ENCODE peak calls at places on chromosomes 13 and 19, in eight cellular contexts. T is DND-41, Z is cardiac fibroblast, K is mammary epithelial cell, F is ascending aorta, N is Peyer's patch, G is lower leg skin, W is GM12865. O is an unnamed sample.

GRCh38 chr13:73767747-73768315 is 366.4 kb downstream of the KLF12 start:
- DNase-seq in K (no peak), F (no peak), T (peak; percentile 29), W (peak; percentile 28), Z (peak; percentile 17), G (no peak), N (no peak), O (peak; percentile 16)

GRCh38 chr19:56720281-56720680 is 48.7 kb upstream of the ZNF835 start:
- DNase-seq in G (no peak), F (no peak), N (no peak), K (no peak), T (no peak), Z (peak; percentile 1), W (no peak), O (no peak)

GRCh38 chr19:12668937-12669271 is 2.3 kb downstream of the WDR83 start:
- DNase-seq in G (peak; percentile 62), Z (peak; percentile 57), W (peak; percentile 66), K (peak; percentile 67), F (no peak), N (no peak), T (peak; percentile 57), O (peak; percentile 62)

GRCh38 chr13:98909016-98909415 is 68.8 kb downstream of the DOCK9 start:
- DNase-seq in F (no peak), W (no peak), N (no peak), T (no peak), G (no peak), K (peak; percentile 85), Z (peak; percentile 75), O (peak; percentile 11)

GRCh38 chr13:38430761-38431160 is 81.1 kb downstream of the UFM1 start:
- DNase-seq in K (no peak), T (no peak), G (no peak), Z (no peak), N (no peak), F (no peak), W (no peak), O (no peak)

GRCh38 chr19:32397736-32398135 is 7.8 kb upstream of the DPY19L3 start:
- DNase-seq in G (no peak), K (peak; percentile 26), F (no peak), T (no peak), N (no peak), Z (peak; percentile 82), W (no peak), O (peak; percentile 53)

GRCh38 chr13:31793246-31793645 is 53.9 kb downstream of the RXFP2 start:
- DNase-seq in Z (peak; percentile 60), G (no peak), F (no peak), W (no peak), K (peak; percentile 6), T (no peak), N (no peak), O (no peak)

GRCh38 chr13:36959438-36960116 is 39.5 kb upstream of the SMAD9 start:
- DNase-seq in G (no peak), N (no peak), K (no peak), Z (no peak), F (no peak), W (no peak), T (no peak), O (no peak)

GRCh38 chr19:10580979-10581631 is 6.0 kb downstream of the AP1M2 start:
- DNase-seq in Z (peak; percentile 96), W (peak; percentile 97), N (peak; percentile 89), K (peak; percentile 73), F (peak; percentile 60), T (peak; percentile 90), G (peak; percentile 89), O (peak; percentile 89)

GRCh38 chr19:6714749-6715555 is 5.5 kb downstream of the C3 start:
- DNase-seq in Z (no peak), T (no peak), N (no peak), K (no peak), G (no peak), F (no peak), W (no peak), O (no peak)

GRCh38 chr19:18802354-18802753 is 11.2 kb upstream of the COMP start:
- DNase-seq in G (no peak), Z (no peak), T (peak; percentile 28), N (no peak), K (no peak), W (no peak), F (no peak), O (no peak)

GRCh38 chr19:43101950-43102349 is 19.4 kb upstream of the PSG2 start:
- DNase-seq in F (no peak), Z (no peak), W (no peak), K (no peak), T (no peak), N (no peak), G (no peak), O (no peak)

GRCh38 chr19:1121395-1121794 is 17.6 kb downstream of the GPX4 start:
- DNase-seq in F (no peak), W (no peak), G (no peak), K (no peak), T (no peak), Z (no peak), N (no peak), O (no peak)

GRCh38 chr13:45162821-45163220 is 38.0 kb downstream of the KCTD4 start:
- DNase-seq in G (no peak), N (no peak), F (no peak), K (peak; percentile 87), T (no peak), W (no peak), Z (peak; percentile 92), O (peak; percentile 92)

GRCh38 chr13:79654520-79654919 is 173.6 kb downstream of the NDFIP2 start:
- DNase-seq in W (no peak), F (no peak), T (no peak), G (no peak), K (peak; percentile 12), Z (no peak), N (no peak), O (no peak)

GRCh38 chr13:76632388-76633044 is 253.7 kb downstream of the KCTD12 start:
- DNase-seq in Z (no peak), T (no peak), W (peak; percentile 36), F (no peak), K (no peak), N (no peak), G (no peak), O (peak; percentile 36)

GRCh38 chr13:31209172-31209818 is 9.5 kb downstream of the B3GLCT start:
- DNase-seq in Z (peak; percentile 48), G (peak; percentile 25), F (no peak), N (no peak), T (no peak), K (no peak), W (no peak), O (no peak)

GRCh38 chr13:107865643-107866006 is 349.7 kb downstream of the LIG4 start:
- DNase-seq in F (no peak), Z (no peak), T (no peak), N (no peak), G (no peak), K (no peak), W (no peak), O (no peak)

GRCh38 chr13:23868521-23868920 is 20.7 kb downstream of the MIPEP start:
- DNase-seq in Z (peak; percentile 93), T (no peak), G (no peak), W (no peak), F (no peak), N (no peak), K (peak; percentile 84), O (peak; percentile 75)

DNA sequence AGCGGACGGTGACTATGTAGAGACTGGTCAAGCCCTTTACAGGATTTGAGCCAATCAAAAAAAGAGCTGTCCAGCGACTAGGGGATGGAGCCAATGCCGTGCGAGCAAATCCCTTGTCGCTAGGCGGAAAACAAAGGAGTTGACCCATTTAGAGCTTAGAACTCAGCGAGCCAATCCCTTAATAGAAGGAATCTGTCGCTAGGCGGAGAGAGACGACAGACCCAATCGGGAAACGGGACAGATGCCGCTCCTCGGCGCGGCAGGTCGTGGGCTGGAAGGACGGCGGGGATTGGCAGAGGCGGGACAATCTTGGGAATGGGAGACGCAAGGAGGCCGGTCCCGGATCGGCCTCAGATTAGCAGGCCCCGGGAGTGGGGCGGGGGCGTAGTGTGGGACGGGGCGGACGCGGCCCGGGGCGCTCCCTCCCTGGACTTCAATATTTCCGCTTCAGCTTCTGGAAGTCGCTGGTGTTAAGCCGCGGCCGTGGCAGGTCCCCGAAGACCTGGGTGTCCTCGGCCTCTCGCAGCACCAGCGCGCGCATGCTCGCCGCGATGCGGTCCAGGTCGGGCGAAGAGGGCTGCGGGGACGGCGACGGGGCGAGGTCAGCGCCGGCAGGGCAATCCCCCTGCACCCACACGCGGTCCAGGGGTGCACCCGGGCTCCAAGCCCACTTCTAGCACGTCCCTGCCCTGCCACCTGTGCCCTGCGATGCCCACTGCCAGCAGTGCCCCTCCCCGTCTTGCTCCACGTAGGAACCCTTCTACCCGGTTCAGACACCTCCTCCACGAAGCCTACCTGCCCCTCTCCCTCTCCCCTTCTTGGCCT is 2.3 kb upstream of the PNKP start:
- DNase-seq in G (peak; percentile 98), F (peak; percentile 95), W (peak; percentile 99), Z (peak; percentile 100), K (peak; percentile 100), T (peak; percentile 97), N (peak; percentile 98), O (peak; percentile 100)
- TF ChIP-seq CTCF in G (no peak), F (no peak), W (no peak), Z (no peak), K (no peak), T (no peak), N (peak; percentile 33), O (no peak)

GRCh38 chr19:44525721-44526430 is 3.6 kb downstream of the CEACAM20 start:
- DNase-seq in N (no peak), W (no peak), G (no peak), K (no peak), Z (no peak), T (no peak), F (no peak), O (no peak)
- TF ChIP-seq CTCF in N (no peak), W (no peak), G (no peak), K (no peak), Z (no peak), T (peak; percentile 9), F (no peak), O (no peak)

GRCh38 chr13:112892759-112893569 is 76.0 kb upstream of the MCF2L start:
- DNase-seq in K (no peak), F (no peak), Z (no peak), G (no peak), N (no peak), W (no peak), T (no peak), O (no peak)

GRCh38 chr13:112895521-112896465 is 73.2 kb upstream of the MCF2L start:
- DNase-seq in K (no peak), F (no peak), G (no peak), N (peak; percentile 43), W (no peak), T (no peak), Z (no peak), O (no peak)

GRCh38 chr13:112894673-112895481 is 74.1 kb upstream of the MCF2L start:
- DNase-seq in T (no peak), Z (no peak), W (no peak), N (peak; percentile 48), K (no peak), G (no peak), F (no peak), O (no peak)

GRCh38 chr13:112894423-112894672 is 74.7 kb upstream of the MCF2L start:
- DNase-seq in Z (no peak), F (no peak), G (no peak), N (no peak), W (no peak), T (no peak), K (no peak), O (no peak)

GRCh38 chr13:112893570-112894422 is 75.2 kb upstream of the MCF2L start:
- DNase-seq in W (no peak), N (peak; percentile 70), K (no peak), G (no peak), T (peak; percentile 39), Z (peak; percentile 22), F (no peak), O (peak; percentile 23)
- TF ChIP-seq CTCF in W (no peak), N (no peak), K (no peak), G (no peak), T (no peak), Z (no peak), F (no peak), O (no peak)

GRCh38 chr13:92573467-92574057 is 653.0 kb upstream of the GPC6 start:
- DNase-seq in N (no peak), T (no peak), Z (peak; percentile 2), W (peak; percentile 59), G (no peak), F (no peak), K (no peak), O (peak; percentile 22)
- TF ChIP-seq CTCF in N (no peak), T (no peak), Z (no peak), W (no peak), G (no peak), F (no peak), K (no peak), O (peak; percentile 7)

O was measured in MCF 10A.